ENCODE peak calls at places on chromosome 1, in nine cellular contexts. F is fibroblast of pulmonary artery; G is kidney epithelial cell; A is body of pancreas; K is adrenal gland; O is cardiac muscle cell; M is tibial artery; D is CD4-positive, alpha-beta T cell; E is CD8-positive, alpha-beta T cell. Q is an unnamed sample.

GRCh38 chr1:27368872-27369703 is 2.3 kb upstream of the MAP3K6 start:
- DNase-seq in F (peak), G (no peak), A (no peak), K (no peak), O (peak), M (no peak), D (no peak), E (no peak), Q (no peak)

GRCh38 chr1:165734906-165735305 is 33.8 kb downstream of the TMCO1 start:
- DNase-seq in F (no peak), G (no peak), A (no peak), K (no peak), O (no peak), M (no peak), D (no peak), E (no peak), Q (no peak)

GRCh38 chr1:197948926-197949899 is 32.0 kb downstream of the LHX9 start:
- DNase-seq in F (no peak), G (no peak), A (no peak), K (no peak), O (no peak), M (no peak), D (no peak), E (no peak), Q (no peak)

GRCh38 chr1:7407547-7407895 is 363.6 kb upstream of the VAMP3 start:
- DNase-seq in F (no peak), G (no peak), A (no peak), K (no peak), O (no peak), M (peak), D (no peak), E (no peak), Q (no peak)

GRCh38 chr1:8560611-8561544 is 243.0 kb downstream of the SLC45A1 start:
- DNase-seq in F (peak), G (peak), A (no peak), K (peak), O (peak), M (no peak), D (no peak), E (peak), Q (peak)

GRCh38 chr1:110912784-110913183 is 39.8 kb downstream of the CD53 start:
- DNase-seq in F (no peak), G (no peak), A (no peak), K (no peak), O (no peak), M (no peak), D (no peak), E (no peak), Q (no peak)

GRCh38 chr1:155250633-155251449 is 4.4 kb downstream of the ENTREP3 start:
- DNase-seq in F (peak), G (peak), A (peak), K (peak), O (peak), M (peak), D (peak), E (peak), Q (no peak)

GRCh38 chr1:47189844-47190562 is at the start of gene PDZK1IP1:
- DNase-seq in F (peak), G (peak), A (peak), K (peak), O (peak), M (peak), D (no peak), E (no peak), Q (peak)

GRCh38 chr1:53143527-53143926 is 1.1 kb upstream of the SLC1A7 start:
- DNase-seq in F (no peak), G (no peak), A (no peak), K (no peak), O (no peak), M (no peak), D (no peak), E (no peak), Q (no peak)

GRCh38 chr1:59689741-59690140 is 125.0 kb upstream of the HOOK1 start:
- DNase-seq in F (no peak), G (no peak), A (no peak), K (no peak), O (no peak), M (no peak), D (no peak), E (no peak), Q (no peak)

GRCh38 chr1:208228550-208228949 is 15.6 kb downstream of the PLXNA2 start:
- DNase-seq in F (no peak), G (no peak), A (no peak), K (no peak), O (no peak), M (no peak), D (no peak), E (no peak), Q (no peak)

GRCh38 chr1:217522280-217522679 is 108.6 kb downstream of the GPATCH2 start:
- DNase-seq in F (no peak), G (no peak), A (no peak), K (no peak), O (peak), M (no peak), D (no peak), E (no peak), Q (no peak)

GRCh38 chr1:47996060-47996405 is 1.2 kb downstream of the TRABD2B start:
- DNase-seq in F (no peak), G (no peak), A (no peak), K (no peak), O (no peak), M (no peak), D (no peak), E (no peak), Q (no peak)

GRCh38 chr1:189432761-189433160 is 1044.9 kb downstream of the BRINP3 start:
- DNase-seq in F (peak), G (no peak), A (no peak), K (no peak), O (no peak), M (no peak), D (no peak), E (no peak), Q (no peak)

GRCh38 chr1:150192012-150192411 is 42.3 kb downstream of the PLEKHO1 start:
- DNase-seq in F (peak), G (peak), A (no peak), K (no peak), O (peak), M (no peak), D (no peak), E (no peak), Q (no peak)

GRCh38 chr1:150182233-150182632 is 32.5 kb downstream of the PLEKHO1 start:
- DNase-seq in F (no peak), G (no peak), A (no peak), K (no peak), O (no peak), M (no peak), D (no peak), E (no peak), Q (no peak)

GRCh38 chr1:150186789-150187559 is 37.3 kb downstream of the PLEKHO1 start:
- DNase-seq in F (peak), G (no peak), A (no peak), K (peak), O (peak), M (no peak), D (no peak), E (no peak), Q (no peak)

GRCh38 chr1:150185481-150185880 is 35.8 kb downstream of the PLEKHO1 start:
- DNase-seq in F (no peak), G (no peak), A (no peak), K (no peak), O (no peak), M (no peak), D (no peak), E (no peak), Q (no peak)

GRCh38 chr1:150187560-150187931 is 37.8 kb downstream of the PLEKHO1 start:
- DNase-seq in F (no peak), G (no peak), A (no peak), K (no peak), O (no peak), M (no peak), D (no peak), E (no peak), Q (no peak)
- TF ChIP-seq CTCF in F (no peak), G (no peak), A (no peak), K (no peak), O (no peak), M (no peak), D (peak), E (peak), Q (no peak)

DNA sequence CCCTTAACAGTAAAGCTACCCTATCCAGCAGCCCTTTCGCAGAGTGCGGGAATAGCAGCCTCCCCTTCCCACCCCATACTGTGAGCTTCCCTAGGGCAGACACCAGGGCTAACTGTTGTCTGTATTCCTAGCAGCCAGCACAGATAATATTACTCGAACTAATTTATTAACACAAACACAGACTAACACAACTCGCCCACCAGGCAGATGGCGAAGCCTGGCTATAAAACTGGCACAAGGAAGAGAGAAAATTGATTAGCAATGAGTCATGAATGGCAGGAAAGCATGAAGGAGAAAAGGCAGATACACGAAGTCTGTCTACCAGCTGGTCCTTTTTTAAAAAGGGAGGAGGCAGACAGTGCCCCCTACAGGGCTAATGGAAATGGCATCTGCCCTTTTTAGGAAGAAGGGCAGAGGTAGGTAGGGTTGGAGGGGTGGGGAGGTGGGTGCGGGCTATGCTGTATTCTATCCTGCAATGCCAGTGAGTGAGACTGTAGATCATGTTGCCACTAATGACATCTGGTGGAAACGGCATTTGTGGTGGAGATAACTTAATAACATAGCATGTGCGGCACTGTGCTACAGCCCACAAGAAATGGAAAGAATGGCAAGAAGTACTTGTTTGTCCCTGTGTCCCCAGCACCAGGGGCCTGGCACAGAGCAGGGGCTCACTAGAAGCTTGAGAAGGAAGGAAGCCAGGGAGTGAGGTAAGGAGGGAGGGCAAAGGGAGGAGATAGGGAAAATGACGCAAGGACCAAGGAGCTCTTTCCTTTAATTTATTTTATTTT is 30.6 kb upstream of the CTPS1 start:
- DNase-seq in F (peak), G (peak), A (peak), K (peak), O (peak), M (peak), D (peak), E (peak), Q (peak)
- TF ChIP-seq CTCF in F (peak), G (peak), A (peak), K (peak), O (peak), M (peak), D (peak), E (peak), Q (peak)

GRCh38 chr1:160205242-160205973 is at the start of gene PEA15:
- DNase-seq in F (peak), G (no peak), A (peak), K (peak), O (peak), M (peak), D (peak), E (peak), Q (no peak)

GRCh38 chr1:160207118-160207650 is 2.0 kb downstream of the PEA15 start:
- DNase-seq in F (no peak), G (no peak), A (no peak), K (no peak), O (no peak), M (no peak), D (no peak), E (no peak), Q (no peak)

GRCh38 chr1:160207751-160208150 is 2.6 kb downstream of the PEA15 start:
- DNase-seq in F (no peak), G (no peak), A (no peak), K (no peak), O (no peak), M (no peak), D (no peak), E (no peak), Q (no peak)

GRCh38 chr1:160205974-160206369 is 788 bp downstream of the PEA15 start:
- DNase-seq in F (peak), G (peak), A (no peak), K (peak), O (peak), M (peak), D (peak), E (peak), Q (no peak)

DNA sequence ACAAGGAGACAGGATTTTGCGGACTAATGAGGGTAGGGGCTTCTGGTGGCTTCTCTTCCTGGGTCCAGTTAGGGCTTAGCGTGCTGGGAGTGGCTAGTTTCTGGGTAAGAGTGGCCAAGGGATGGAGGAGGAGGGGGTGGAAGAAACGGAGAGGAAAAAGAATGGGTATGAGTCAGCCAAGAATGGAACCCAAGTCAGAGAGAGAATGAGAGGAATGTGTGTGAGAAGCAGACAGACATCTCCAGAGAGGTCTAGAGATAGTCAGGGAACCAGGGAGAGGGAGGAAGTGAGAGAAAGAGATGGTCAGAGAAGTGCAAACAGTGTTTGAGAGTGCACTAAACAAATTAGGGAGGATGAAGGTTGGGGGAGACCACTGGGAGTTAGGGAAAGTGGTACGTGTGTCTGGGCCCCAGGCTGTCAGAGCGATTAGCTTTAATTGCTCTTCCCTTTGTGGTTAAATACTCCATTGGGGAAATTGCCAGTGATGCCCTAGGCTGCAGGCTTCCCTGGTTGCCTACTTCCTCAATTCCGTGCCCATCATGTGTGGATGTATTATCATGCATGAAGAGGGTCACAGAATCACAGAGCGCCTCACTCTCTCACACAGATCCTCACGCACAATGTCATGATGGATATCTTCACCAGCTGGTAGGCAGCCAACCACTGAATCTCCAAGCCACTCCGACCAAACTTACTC is 1.4 kb downstream of the PEA15 start:
- DNase-seq in F (peak), G (peak), A (no peak), K (no peak), O (peak), M (no peak), D (no peak), E (no peak), Q (peak)
- TF ChIP-seq CTCF in F (no peak), G (no peak), A (no peak), K (no peak), O (no peak), M (no peak), D (no peak), E (no peak), Q (no peak)

GRCh38 chr1:202005958-202006357 is 4.4 kb upstream of the ELF3 start:
- DNase-seq in F (peak), G (no peak), A (no peak), K (peak), O (peak), M (no peak), D (no peak), E (no peak), Q (no peak)
- TF ChIP-seq CTCF in F (peak), G (peak), A (peak), K (peak), O (peak), M (peak), D (no peak), E (no peak), Q (peak)

GRCh38 chr1:224434447-224435317 is at the start of gene WDR26:
- DNase-seq in F (peak), G (no peak), A (peak), K (peak), O (peak), M (peak), D (peak), E (peak), Q (no peak)
- TF ChIP-seq CTCF in F (no peak), G (no peak), A (peak), K (no peak), O (no peak), M (no peak), D (no peak), E (peak), Q (no peak)

GRCh38 chr1:229448845-229449244 is 15.0 kb upstream of the ACTA1 start:
- DNase-seq in F (no peak), G (no peak), A (no peak), K (no peak), O (no peak), M (no peak), D (no peak), E (no peak), Q (no peak)

GRCh38 chr1:229454056-229454455 is 20.2 kb upstream of the ACTA1 start:
- DNase-seq in F (no peak), G (no peak), A (no peak), K (no peak), O (no peak), M (no peak), D (no peak), E (no peak), Q (no peak)

GRCh38 chr1:229456016-229456415 is 22.1 kb upstream of the ACTA1 start:
- DNase-seq in F (no peak), G (no peak), A (no peak), K (no peak), O (peak), M (no peak), D (no peak), E (no peak), Q (no peak)

GRCh38 chr1:229457436-229457835 is 23.5 kb upstream of the ACTA1 start:
- DNase-seq in F (no peak), G (no peak), A (no peak), K (no peak), O (no peak), M (no peak), D (no peak), E (no peak), Q (no peak)

DNA sequence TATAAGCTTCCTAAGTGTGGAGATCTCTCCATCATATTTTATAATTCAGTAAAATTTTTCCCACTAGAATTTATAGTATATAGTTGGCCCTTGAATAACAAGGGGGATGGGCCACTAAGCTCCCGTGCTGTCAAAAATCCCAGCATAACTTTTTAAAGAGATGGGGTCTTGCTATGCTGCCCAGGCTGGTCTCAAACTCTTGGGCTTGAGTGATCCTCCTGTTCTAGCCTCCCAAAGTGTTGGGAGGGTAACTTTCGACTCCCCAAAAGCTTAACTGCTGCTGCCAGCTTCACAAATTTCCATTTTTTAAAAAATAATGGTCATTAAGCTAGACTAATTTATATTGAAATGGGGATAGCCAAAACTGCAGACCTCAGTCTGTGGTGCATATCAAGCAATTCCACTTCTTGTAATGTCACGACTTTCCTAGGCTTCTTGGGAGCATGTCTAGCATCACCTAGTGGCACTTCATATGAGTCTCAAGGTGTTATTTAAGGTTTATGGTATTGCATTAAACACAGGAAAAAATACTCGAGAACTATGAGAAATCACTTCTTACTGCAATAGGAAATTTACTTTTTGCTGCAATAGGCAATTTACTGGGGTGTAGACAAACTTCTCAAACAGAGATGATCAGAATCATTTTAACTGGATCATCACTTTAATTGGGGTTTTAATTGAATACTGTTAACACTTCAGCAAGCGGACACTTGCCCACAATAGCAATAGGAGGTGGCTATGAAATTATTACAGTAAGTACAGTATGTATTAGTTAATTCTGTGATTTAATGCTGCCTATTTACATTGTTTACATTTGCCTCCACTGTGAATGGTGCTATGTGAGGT is 19.3 kb upstream of the ACTA1 start:
- DNase-seq in F (peak), G (no peak), A (no peak), K (no peak), O (peak), M (no peak), D (no peak), E (no peak), Q (no peak)
- TF ChIP-seq CTCF in F (peak), G (peak), A (peak), K (peak), O (peak), M (peak), D (peak), E (no peak), Q (peak)

DNA sequence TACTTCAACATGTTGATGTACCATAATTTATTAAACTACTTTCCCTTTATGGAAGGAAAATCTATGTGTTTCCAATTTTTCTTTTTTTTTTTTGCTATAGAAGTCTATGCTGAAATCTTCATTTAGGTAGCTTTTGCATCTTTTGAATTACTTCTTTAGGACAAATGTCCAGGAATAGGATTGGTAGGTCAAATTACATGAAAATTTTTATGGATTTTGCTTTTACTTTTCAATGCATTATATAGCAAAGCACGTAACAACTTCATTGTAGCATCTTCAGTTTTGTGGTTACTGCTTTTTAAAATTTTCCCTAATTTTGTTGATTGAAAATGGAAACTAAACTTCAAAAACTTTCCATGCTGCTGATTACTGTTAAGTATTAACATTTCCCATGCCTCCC is 12.0 kb upstream of the PLA2G2C start:
- DNase-seq in F (no peak), G (no peak), A (no peak), K (no peak), O (no peak), M (no peak), D (no peak), E (no peak), Q (no peak)
- TF ChIP-seq CTCF in F (no peak), G (no peak), A (no peak), K (no peak), O (no peak), M (no peak), D (no peak), E (no peak), Q (no peak)

GRCh38 chr1:115879977-115880376 is 39.1 kb upstream of the NHLH2 start:
- DNase-seq in F (no peak), G (no peak), A (no peak), K (no peak), O (no peak), M (no peak), D (no peak), E (no peak), Q (no peak)
- TF ChIP-seq CTCF in F (no peak), G (no peak), A (no peak), K (no peak), O (peak), M (no peak), D (no peak), E (no peak), Q (no peak)

DNA sequence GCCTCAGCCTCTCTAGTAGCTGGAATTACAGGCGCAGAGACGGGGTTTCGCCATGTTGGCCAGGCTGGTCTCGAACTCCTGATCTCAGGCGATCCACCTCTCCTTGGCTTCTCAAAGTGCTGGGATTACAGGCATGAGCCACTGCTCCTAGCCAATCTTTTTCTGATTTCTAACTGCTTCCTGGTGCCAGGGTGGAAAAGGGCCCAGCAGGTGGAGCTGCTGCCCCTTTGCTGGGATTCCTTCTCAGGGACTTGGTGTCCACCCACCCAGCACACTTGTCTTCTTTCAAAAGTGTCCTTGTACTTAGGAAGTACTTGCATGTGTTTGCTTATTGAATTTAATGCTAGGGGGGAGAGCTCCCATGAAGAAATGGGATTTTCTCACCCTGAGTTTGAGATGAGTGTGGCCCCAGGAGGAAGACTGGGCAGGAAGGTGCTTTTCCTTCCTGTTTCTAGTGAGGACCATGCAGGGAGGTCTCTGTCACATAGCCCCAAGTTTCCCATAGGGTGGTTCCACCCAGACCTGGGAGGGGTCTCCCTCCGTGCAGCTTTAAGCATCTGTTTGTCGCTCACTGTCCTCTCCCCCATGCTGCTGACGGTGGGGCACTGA is 14.2 kb downstream of the UTP11 start:
- DNase-seq in F (peak), G (no peak), A (peak), K (peak), O (peak), M (no peak), D (no peak), E (no peak), Q (no peak)
- TF ChIP-seq CTCF in F (peak), G (peak), A (peak), K (peak), O (peak), M (no peak), D (peak), E (no peak), Q (peak)

Q was measured in epithelial cell of proximal tubule.